ENCODE peak calls at places on chromosome 6, in six cellular contexts. One of them, this sample, is unnamed.

GRCh38 chr6:153031335-153031955 is 28.9 kb upstream of the MTRF1L start:
- DNase-seq in amniotic stem cell: no peak
- DNase-seq in body of pancreas: no peak
- DNase-seq in GM12892: no peak
- DNase-seq in ACHN: no peak
- DNase-seq in neural crest cell: no peak
- DNase-seq in this sample: no peak

GRCh38 chr6:132391391-132392291 is 9.6 kb downstream of the MOXD1 start:
- DNase-seq in GM12892: no peak
- DNase-seq in amniotic stem cell: no peak
- DNase-seq in body of pancreas: peak
- DNase-seq in ACHN: peak
- DNase-seq in neural crest cell: no peak
- DNase-seq in this sample: no peak

GRCh38 chr6:112308476-112308875 is 38.7 kb upstream of the RFPL4B start:
- DNase-seq in ACHN: no peak
- DNase-seq in amniotic stem cell: no peak
- DNase-seq in GM12892: no peak
- DNase-seq in neural crest cell: no peak
- DNase-seq in body of pancreas: no peak
- DNase-seq in this sample: no peak

GRCh38 chr6:53811082-53811481 is 16.3 kb downstream of the LRRC1 start:
- DNase-seq in amniotic stem cell: no peak
- DNase-seq in neural crest cell: no peak
- DNase-seq in ACHN: no peak
- DNase-seq in body of pancreas: peak
- DNase-seq in GM12892: no peak
- DNase-seq in this sample: peak

GRCh38 chr6:162730502-162730901 is 2.7 kb downstream of the PACRG start:
- DNase-seq in amniotic stem cell: no peak
- DNase-seq in body of pancreas: no peak
- DNase-seq in GM12892: no peak
- DNase-seq in neural crest cell: no peak
- DNase-seq in ACHN: no peak
- DNase-seq in this sample: no peak

GRCh38 chr6:20338160-20338559 is 63.5 kb upstream of the E2F3 start:
- DNase-seq in neural crest cell: no peak
- DNase-seq in GM12892: no peak
- DNase-seq in body of pancreas: no peak
- DNase-seq in ACHN: no peak
- DNase-seq in amniotic stem cell: no peak
- DNase-seq in this sample: no peak

GRCh38 chr6:106870069-106870468 is 104.5 kb downstream of the CD24 start:
- DNase-seq in amniotic stem cell: no peak
- DNase-seq in ACHN: peak
- DNase-seq in body of pancreas: no peak
- DNase-seq in neural crest cell: no peak
- DNase-seq in GM12892: no peak
- DNase-seq in this sample: no peak

GRCh38 chr6:169339025-169339424 is 85.4 kb upstream of the THBS2 start:
- DNase-seq in GM12892: no peak
- DNase-seq in amniotic stem cell: no peak
- DNase-seq in ACHN: no peak
- DNase-seq in body of pancreas: no peak
- DNase-seq in neural crest cell: no peak
- DNase-seq in this sample: no peak

GRCh38 chr6:14841901-14842421 is 403.9 kb upstream of the JARID2 start:
- DNase-seq in ACHN: no peak
- DNase-seq in body of pancreas: peak
- DNase-seq in amniotic stem cell: peak
- DNase-seq in neural crest cell: no peak
- DNase-seq in GM12892: no peak
- DNase-seq in this sample: no peak

GRCh38 chr6:105646391-105646867 is 243.5 kb upstream of the PREP start:
- DNase-seq in neural crest cell: no peak
- DNase-seq in body of pancreas: no peak
- DNase-seq in amniotic stem cell: no peak
- DNase-seq in ACHN: no peak
- DNase-seq in GM12892: no peak
- DNase-seq in this sample: peak

GRCh38 chr6:67639161-67639560 is 995.9 kb upstream of the ADGRB3 start:
- DNase-seq in neural crest cell: no peak
- DNase-seq in ACHN: no peak
- DNase-seq in body of pancreas: no peak
- DNase-seq in amniotic stem cell: no peak
- DNase-seq in GM12892: no peak
- DNase-seq in this sample: no peak

GRCh38 chr6:110778331-110778730 is 36.9 kb downstream of the CDK19 start:
- DNase-seq in GM12892: no peak
- DNase-seq in neural crest cell: no peak
- DNase-seq in body of pancreas: no peak
- DNase-seq in ACHN: no peak
- DNase-seq in amniotic stem cell: no peak
- DNase-seq in this sample: no peak

GRCh38 chr6:52595000-52595795 is 18.3 kb upstream of the TRAM2 start:
- DNase-seq in amniotic stem cell: peak
- DNase-seq in neural crest cell: no peak
- DNase-seq in GM12892: no peak
- DNase-seq in ACHN: peak
- DNase-seq in body of pancreas: no peak
- DNase-seq in this sample: no peak

GRCh38 chr6:106512958-106513480 is 116.3 kb downstream of the RTN4IP1 start:
- DNase-seq in ACHN: no peak
- DNase-seq in neural crest cell: no peak
- DNase-seq in GM12892: no peak
- DNase-seq in amniotic stem cell: no peak
- DNase-seq in body of pancreas: no peak
- DNase-seq in this sample: no peak

GRCh38 chr6:6841571-6841970 is 253.1 kb downstream of the LY86 start:
- DNase-seq in amniotic stem cell: no peak
- DNase-seq in body of pancreas: peak
- DNase-seq in ACHN: no peak
- DNase-seq in neural crest cell: no peak
- DNase-seq in GM12892: no peak
- DNase-seq in this sample: no peak

GRCh38 chr6:106122306-106122940 is 36.3 kb downstream of the PRDM1 start:
- DNase-seq in body of pancreas: no peak
- DNase-seq in neural crest cell: no peak
- DNase-seq in amniotic stem cell: no peak
- DNase-seq in ACHN: no peak
- DNase-seq in GM12892: no peak
- DNase-seq in this sample: no peak

GRCh38 chr6:1188199-1188598 is 123.7 kb upstream of the FOXQ1 start:
- DNase-seq in amniotic stem cell: no peak
- DNase-seq in neural crest cell: no peak
- DNase-seq in body of pancreas: no peak
- DNase-seq in ACHN: no peak
- DNase-seq in GM12892: no peak
- DNase-seq in this sample: no peak

GRCh38 chr6:34771727-34772126 is 14.4 kb downstream of the SNRPC start:
- DNase-seq in amniotic stem cell: peak
- DNase-seq in neural crest cell: no peak
- DNase-seq in body of pancreas: no peak
- DNase-seq in GM12892: no peak
- DNase-seq in ACHN: peak
- DNase-seq in this sample: no peak

GRCh38 chr6:27873101-27874030 is 38.8 kb downstream of the OR2B2 start:
- DNase-seq in amniotic stem cell: peak
- DNase-seq in body of pancreas: no peak
- DNase-seq in ACHN: no peak
- DNase-seq in GM12892: no peak
- DNase-seq in neural crest cell: no peak
- DNase-seq in this sample: no peak

GRCh38 chr6:53718597-53719460 is 53.3 kb upstream of the KLHL31 start:
- DNase-seq in body of pancreas: peak
- DNase-seq in neural crest cell: no peak
- DNase-seq in ACHN: peak
- DNase-seq in amniotic stem cell: peak
- DNase-seq in GM12892: peak
- DNase-seq in this sample: peak

GRCh38 chr6:4687989-4688947 is 87.9 kb upstream of the CDYL start:
- DNase-seq in amniotic stem cell: peak
- DNase-seq in GM12892: no peak
- DNase-seq in ACHN: peak
- DNase-seq in body of pancreas: no peak
- DNase-seq in neural crest cell: no peak
- DNase-seq in this sample: no peak

GRCh38 chr6:117232191-117232590 is 33.2 kb upstream of the VGLL2 start:
- DNase-seq in ACHN: no peak
- DNase-seq in neural crest cell: no peak
- DNase-seq in GM12892: no peak
- DNase-seq in body of pancreas: no peak
- DNase-seq in amniotic stem cell: no peak
- DNase-seq in this sample: no peak

GRCh38 chr6:146361367-146361924 is 182.2 kb upstream of the RAB32 start:
- DNase-seq in ACHN: no peak
- DNase-seq in body of pancreas: no peak
- DNase-seq in GM12892: no peak
- DNase-seq in amniotic stem cell: no peak
- DNase-seq in neural crest cell: no peak
- DNase-seq in this sample: no peak

GRCh38 chr6:121247386-121247785 is 86.9 kb downstream of the TBC1D32 start:
- DNase-seq in neural crest cell: no peak
- DNase-seq in ACHN: no peak
- DNase-seq in amniotic stem cell: no peak
- DNase-seq in body of pancreas: no peak
- DNase-seq in GM12892: no peak
- DNase-seq in this sample: peak

GRCh38 chr6:34922177-34922663 is 33.2 kb downstream of the ANKS1A start:
- DNase-seq in neural crest cell: no peak
- DNase-seq in amniotic stem cell: no peak
- DNase-seq in body of pancreas: no peak
- DNase-seq in GM12892: no peak
- DNase-seq in ACHN: peak
- DNase-seq in this sample: no peak

GRCh38 chr6:43989556-43990248 is 137.6 kb downstream of the MRPL14 start:
- DNase-seq in amniotic stem cell: no peak
- DNase-seq in neural crest cell: no peak
- DNase-seq in GM12892: no peak
- DNase-seq in body of pancreas: no peak
- DNase-seq in ACHN: no peak
- DNase-seq in this sample: no peak

GRCh38 chr6:47028835-47029360 is 13.2 kb downstream of the ADGRF1 start:
- DNase-seq in neural crest cell: no peak
- DNase-seq in ACHN: no peak
- DNase-seq in amniotic stem cell: no peak
- DNase-seq in GM12892: no peak
- DNase-seq in body of pancreas: no peak
- DNase-seq in this sample: no peak

GRCh38 chr6:4608361-4609115 is 167.7 kb upstream of the CDYL start:
- DNase-seq in GM12892: no peak
- DNase-seq in body of pancreas: no peak
- DNase-seq in neural crest cell: no peak
- DNase-seq in amniotic stem cell: no peak
- DNase-seq in ACHN: no peak
- DNase-seq in this sample: no peak

GRCh38 chr6:136774228-136775041 is 17.8 kb downstream of the MAP3K5 start:
- DNase-seq in GM12892: no peak
- DNase-seq in ACHN: no peak
- DNase-seq in amniotic stem cell: peak
- DNase-seq in body of pancreas: no peak
- DNase-seq in neural crest cell: no peak
- DNase-seq in this sample: no peak

GRCh38 chr6:77650098-77650663 is 2.7 kb upstream of the MEI4 start:
- DNase-seq in body of pancreas: peak
- DNase-seq in amniotic stem cell: no peak
- DNase-seq in ACHN: no peak
- DNase-seq in neural crest cell: peak
- DNase-seq in GM12892: no peak
- DNase-seq in this sample: peak